ENCODE peak calls at places on chromosomes 1 and 21, in five cellular contexts. One of them, this sample, is unnamed.
A peak's percentile ranks its signal among the peaks of the same experiment; 100 is the strongest.

GRCh38 chr1:95780836-95781235 is 546.8 kb downstream of the RWDD3 start:
- DNase-seq in A549: no peak
- DNase-seq in lower lobe of right lung: no peak
- DNase-seq in fibroblast of mammary gland: no peak
- DNase-seq in cardiac muscle cell: no peak
- DNase-seq in this sample: no peak

GRCh38 chr21:43866659-43867331 is 1.8 kb downstream of the AGPAT3 start:
- DNase-seq in A549: no peak
- DNase-seq in lower lobe of right lung: no peak
- DNase-seq in fibroblast of mammary gland: no peak
- DNase-seq in cardiac muscle cell: no peak
- DNase-seq in this sample: no peak

GRCh38 chr1:198220428-198220827 is 63.6 kb downstream of the NEK7 start:
- DNase-seq in A549: peak; percentile 21
- DNase-seq in lower lobe of right lung: no peak
- DNase-seq in fibroblast of mammary gland: peak; percentile 95
- DNase-seq in cardiac muscle cell: no peak
- DNase-seq in this sample: no peak

GRCh38 chr21:35046880-35047229 is 2.2 kb downstream of the RUNX1 start:
- DNase-seq in A549: no peak
- DNase-seq in lower lobe of right lung: no peak
- DNase-seq in fibroblast of mammary gland: no peak
- DNase-seq in cardiac muscle cell: no peak
- DNase-seq in this sample: no peak

GRCh38 chr1:234141006-234141405 is 232.2 kb upstream of the COA6 start:
- DNase-seq in A549: no peak
- DNase-seq in lower lobe of right lung: no peak
- DNase-seq in fibroblast of mammary gland: no peak
- DNase-seq in cardiac muscle cell: no peak
- DNase-seq in this sample: no peak

GRCh38 chr1:6984996-6985395 is 199.7 kb downstream of the CAMTA1 start:
- DNase-seq in A549: no peak
- DNase-seq in lower lobe of right lung: no peak
- DNase-seq in fibroblast of mammary gland: no peak
- DNase-seq in cardiac muscle cell: no peak
- DNase-seq in this sample: no peak

GRCh38 chr1:165376041-165376810 is 19.7 kb upstream of the LMX1A start:
- DNase-seq in A549: no peak
- DNase-seq in lower lobe of right lung: peak; percentile 70
- DNase-seq in fibroblast of mammary gland: peak; percentile 96
- DNase-seq in cardiac muscle cell: peak; percentile 60
- DNase-seq in this sample: no peak

GRCh38 chr21:17725339-17725738 is 93.8 kb downstream of the C21orf91 start:
- DNase-seq in A549: no peak
- DNase-seq in lower lobe of right lung: no peak
- DNase-seq in fibroblast of mammary gland: no peak
- DNase-seq in cardiac muscle cell: no peak
- DNase-seq in this sample: no peak

GRCh38 chr1:89179343-89179742 is 3.5 kb upstream of the GBP7 start:
- DNase-seq in A549: no peak
- DNase-seq in lower lobe of right lung: no peak
- DNase-seq in fibroblast of mammary gland: peak; percentile 4
- DNase-seq in cardiac muscle cell: no peak
- DNase-seq in this sample: no peak

GRCh38 chr1:108791790-108792189 is 45.3 kb downstream of the STXBP3 start:
- DNase-seq in A549: no peak
- DNase-seq in lower lobe of right lung: no peak
- DNase-seq in fibroblast of mammary gland: no peak
- DNase-seq in cardiac muscle cell: no peak
- DNase-seq in this sample: no peak

DNA sequence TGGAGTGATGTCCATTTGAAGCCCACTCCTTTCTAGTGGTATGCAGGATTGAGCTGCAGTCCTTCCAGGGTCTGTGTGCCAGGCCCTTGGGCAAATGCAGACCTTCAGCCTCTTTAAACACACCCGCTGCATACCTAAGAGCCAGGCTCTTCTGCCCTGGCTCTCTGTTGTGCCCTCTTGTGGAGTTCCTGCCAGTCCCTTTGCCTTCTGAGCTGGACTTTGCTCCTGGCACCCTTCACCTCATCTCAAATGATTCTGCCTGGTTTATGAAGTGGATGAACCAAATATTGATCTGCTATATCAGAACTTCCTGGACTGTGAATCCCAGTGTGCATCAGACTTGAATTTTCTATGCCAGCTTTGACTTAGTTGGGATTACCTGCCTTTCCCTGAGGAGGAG is 158.8 kb downstream of the URB2 start:
- DNase-seq in A549: no peak
- DNase-seq in lower lobe of right lung: no peak
- DNase-seq in fibroblast of mammary gland: no peak
- DNase-seq in cardiac muscle cell: no peak
- DNase-seq in this sample: no peak
- TF ChIP-seq CTCF in A549: no peak
- TF ChIP-seq CTCF in lower lobe of right lung: no peak
- TF ChIP-seq CTCF in fibroblast of mammary gland: no peak
- TF ChIP-seq CTCF in cardiac muscle cell: no peak
- TF ChIP-seq CTCF in this sample: no peak

DNA sequence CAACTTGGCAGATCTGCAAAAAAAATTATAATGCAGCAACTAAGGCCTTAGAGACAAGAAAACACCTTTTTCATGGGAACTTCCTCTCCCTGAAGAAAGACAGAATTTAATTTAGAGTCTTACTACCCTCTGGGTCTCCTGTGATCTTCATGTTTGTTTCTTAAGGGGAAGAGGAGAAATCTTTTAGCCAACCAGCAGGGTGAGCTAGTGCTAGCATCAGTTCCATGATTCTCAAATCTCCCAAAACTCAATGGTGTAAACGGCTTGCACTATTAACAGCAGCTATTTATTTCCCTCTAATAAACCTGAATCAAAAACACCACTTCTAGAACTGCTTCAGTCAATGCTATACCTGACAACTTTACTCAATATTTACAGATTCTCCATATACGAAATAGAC is 3.8 kb downstream of the ZNF644 start:
- DNase-seq in A549: peak; percentile 28
- DNase-seq in lower lobe of right lung: no peak
- DNase-seq in fibroblast of mammary gland: peak; percentile 38
- DNase-seq in cardiac muscle cell: no peak
- DNase-seq in this sample: no peak
- TF ChIP-seq CTCF in A549: peak; percentile 32
- TF ChIP-seq CTCF in lower lobe of right lung: peak; percentile 32
- TF ChIP-seq CTCF in fibroblast of mammary gland: peak; percentile 46
- TF ChIP-seq CTCF in cardiac muscle cell: peak; percentile 46
- TF ChIP-seq CTCF in this sample: peak; percentile 47

DNA sequence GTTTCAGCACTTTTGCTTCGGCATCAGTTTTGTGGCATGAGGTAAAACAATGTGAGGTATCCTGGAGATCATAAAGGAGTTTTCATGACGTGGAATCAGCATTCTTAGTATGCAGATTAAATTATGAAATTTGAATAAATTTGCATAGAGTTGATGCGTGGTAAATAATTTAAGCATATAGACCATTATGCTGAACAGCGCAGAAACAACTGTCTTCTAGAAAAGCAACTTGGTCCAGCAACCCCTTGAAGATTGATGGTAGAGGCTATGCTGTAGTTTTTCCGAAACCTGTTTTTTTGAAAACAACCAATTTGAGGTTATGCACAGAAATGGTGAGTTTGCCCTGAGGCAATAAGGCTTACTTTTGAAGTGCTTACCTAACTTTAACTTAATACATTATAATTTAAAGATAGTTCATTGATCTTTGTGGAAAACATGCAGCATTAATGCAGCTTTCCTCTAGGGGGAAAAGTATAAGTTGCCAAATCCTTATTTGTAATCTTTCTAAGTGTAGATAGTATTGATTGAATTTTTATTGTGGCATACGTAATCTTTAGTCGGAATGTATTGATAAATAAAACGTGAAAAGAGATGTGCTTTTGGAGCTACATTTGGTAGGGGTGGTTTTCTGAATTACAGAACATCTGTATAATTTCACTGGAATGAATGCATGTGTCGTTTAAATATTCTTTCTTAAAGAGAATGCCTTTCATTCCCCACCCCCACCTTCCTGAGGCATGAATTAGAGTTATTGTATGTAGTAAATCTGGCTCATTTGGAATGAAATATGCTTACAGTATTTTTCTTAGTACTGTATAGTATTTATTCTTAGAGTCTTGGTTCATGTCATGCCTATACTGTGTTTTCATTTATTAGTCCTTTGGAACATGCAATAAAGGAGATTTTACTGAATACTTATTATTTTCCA is 3.8 kb downstream of the PRDM2 start:
- DNase-seq in A549: no peak
- DNase-seq in lower lobe of right lung: no peak
- DNase-seq in fibroblast of mammary gland: no peak
- DNase-seq in cardiac muscle cell: no peak
- DNase-seq in this sample: no peak
- TF ChIP-seq CTCF in A549: no peak
- TF ChIP-seq CTCF in lower lobe of right lung: no peak
- TF ChIP-seq CTCF in fibroblast of mammary gland: peak; percentile 12
- TF ChIP-seq CTCF in cardiac muscle cell: no peak
- TF ChIP-seq CTCF in this sample: no peak

DNA sequence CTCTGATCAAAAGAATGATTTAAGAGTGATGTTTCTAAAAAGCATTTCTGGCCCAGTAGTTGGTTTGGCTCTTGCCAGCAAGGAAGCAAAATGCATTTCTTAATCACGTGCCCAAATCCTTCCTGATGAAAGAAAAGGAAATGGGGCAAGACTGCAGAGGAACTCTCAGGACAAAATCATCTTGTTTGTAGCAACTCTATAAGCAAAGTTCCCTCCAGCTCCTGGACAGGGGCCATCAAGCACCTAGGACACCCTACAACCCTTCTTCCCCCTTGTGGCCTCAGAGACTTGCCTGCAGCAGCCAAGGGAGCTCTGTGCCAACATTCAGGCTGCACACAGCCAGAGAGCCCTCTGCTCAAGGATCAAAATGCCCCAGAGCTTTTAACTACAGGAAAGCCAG is 105.1 kb downstream of the KIAA0319L start:
- DNase-seq in A549: no peak
- DNase-seq in lower lobe of right lung: peak; percentile 75
- DNase-seq in fibroblast of mammary gland: peak; percentile 82
- DNase-seq in cardiac muscle cell: peak; percentile 23
- DNase-seq in this sample: no peak
- TF ChIP-seq CTCF in A549: no peak
- TF ChIP-seq CTCF in lower lobe of right lung: peak; percentile 17
- TF ChIP-seq CTCF in fibroblast of mammary gland: no peak
- TF ChIP-seq CTCF in cardiac muscle cell: peak; percentile 23
- TF ChIP-seq CTCF in this sample: no peak

DNA sequence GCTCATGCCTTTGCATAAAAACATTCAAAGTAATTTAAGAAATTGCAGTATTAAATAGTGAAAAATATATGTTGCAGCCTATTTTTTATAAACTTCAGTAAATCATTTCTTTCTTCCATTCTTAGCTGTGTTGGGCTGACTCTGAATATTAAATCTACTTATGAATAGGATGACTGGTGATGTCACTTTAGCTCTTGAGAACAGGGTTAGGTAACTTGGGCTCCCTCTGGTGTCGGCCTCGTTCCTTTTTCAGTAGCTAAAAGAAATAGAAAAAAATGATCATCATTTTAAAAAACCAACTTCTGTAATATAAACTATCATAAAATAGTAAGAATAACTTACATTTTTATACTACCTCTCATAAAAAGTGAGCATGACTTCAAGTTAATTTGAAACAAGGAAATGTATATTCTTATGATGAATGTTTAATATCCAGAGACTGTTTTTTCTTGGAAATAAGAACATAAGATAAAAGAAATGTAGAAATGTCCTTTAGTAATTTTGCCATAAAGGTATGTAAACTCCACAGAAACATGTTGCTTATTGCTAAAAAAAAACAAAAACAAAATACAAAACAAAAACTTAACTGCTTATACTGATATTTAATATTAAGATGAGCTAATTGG is 26.8 kb upstream of the NCAM2 start:
- DNase-seq in A549: peak; percentile 42
- DNase-seq in lower lobe of right lung: no peak
- DNase-seq in fibroblast of mammary gland: peak; percentile 64
- DNase-seq in cardiac muscle cell: peak; percentile 73
- DNase-seq in this sample: no peak
- TF ChIP-seq CTCF in A549: no peak
- TF ChIP-seq CTCF in lower lobe of right lung: peak; percentile 30
- TF ChIP-seq CTCF in fibroblast of mammary gland: peak; percentile 52
- TF ChIP-seq CTCF in cardiac muscle cell: peak; percentile 58
- TF ChIP-seq CTCF in this sample: peak; percentile 3

GRCh38 chr1:47532831-47533175 is 95.0 kb downstream of the FOXD2 start:
- DNase-seq in A549: no peak
- DNase-seq in lower lobe of right lung: no peak
- DNase-seq in fibroblast of mammary gland: no peak
- DNase-seq in cardiac muscle cell: no peak
- DNase-seq in this sample: no peak

GRCh38 chr1:47533176-47534039 is 95.6 kb downstream of the FOXD2 start:
- DNase-seq in A549: no peak
- DNase-seq in lower lobe of right lung: peak; percentile 47
- DNase-seq in fibroblast of mammary gland: peak; percentile 53
- DNase-seq in cardiac muscle cell: peak; percentile 50
- DNase-seq in this sample: no peak

GRCh38 chr1:47527653-47528272 is 89.9 kb downstream of the FOXD2 start:
- DNase-seq in A549: no peak
- DNase-seq in lower lobe of right lung: no peak
- DNase-seq in fibroblast of mammary gland: no peak
- DNase-seq in cardiac muscle cell: peak; percentile 43
- DNase-seq in this sample: no peak

GRCh38 chr1:47534040-47534328 is 96.1 kb downstream of the FOXD2 start:
- DNase-seq in A549: no peak
- DNase-seq in lower lobe of right lung: no peak
- DNase-seq in fibroblast of mammary gland: no peak
- DNase-seq in cardiac muscle cell: no peak
- DNase-seq in this sample: no peak

DNA sequence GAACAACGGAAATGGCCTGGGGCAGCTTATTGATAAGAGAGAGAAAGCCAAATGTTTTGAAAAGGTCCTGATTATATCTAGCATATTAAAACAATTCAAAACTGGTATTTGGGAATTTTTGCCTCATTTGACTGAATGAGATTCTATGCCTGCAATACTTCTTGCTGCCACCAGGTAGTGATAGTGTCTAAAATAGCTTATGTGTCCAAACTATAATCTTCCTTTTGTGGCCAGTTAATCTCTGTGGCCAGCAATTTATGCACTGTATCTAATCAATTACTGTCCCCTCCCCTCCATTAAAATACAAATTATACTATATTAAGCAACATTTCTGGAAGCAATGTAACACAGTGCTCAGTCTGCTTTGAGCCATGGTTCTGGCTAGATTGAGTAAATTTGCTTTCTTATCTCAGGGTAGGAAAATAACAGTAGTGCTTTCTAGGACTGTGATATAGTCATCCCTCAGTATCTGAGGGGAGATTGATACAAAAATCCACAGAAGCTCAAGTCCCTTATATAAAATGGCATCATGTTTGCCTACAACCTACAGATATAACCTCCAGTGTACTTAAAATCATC is 91.8 kb downstream of the FOXD2 start:
- DNase-seq in A549: no peak
- DNase-seq in lower lobe of right lung: no peak
- DNase-seq in fibroblast of mammary gland: no peak
- DNase-seq in cardiac muscle cell: no peak
- DNase-seq in this sample: no peak
- TF ChIP-seq CTCF in A549: peak; percentile 27
- TF ChIP-seq CTCF in lower lobe of right lung: peak; percentile 43
- TF ChIP-seq CTCF in fibroblast of mammary gland: peak; percentile 56
- TF ChIP-seq CTCF in cardiac muscle cell: peak; percentile 49
- TF ChIP-seq CTCF in this sample: peak; percentile 51

This sample was measured in GM12864.